ENCODE peak calls at places on chromosomes 4 and X, in nine cellular contexts. One of them, this sample, is unnamed.

GRCh38 chr4:127995776-127996175 is 30.6 kb downstream of the ABHD18 start:
- DNase-seq in H9: no peak
- DNase-seq in GM23248: peak; percentile 63
- DNase-seq in HCT116: no peak
- DNase-seq in astrocyte: peak; percentile 20
- DNase-seq in fibroblast of lung: no peak
- DNase-seq in mammary epithelial cell: peak; percentile 71
- DNase-seq in SK-N-SH: no peak
- DNase-seq in PC-3: peak; percentile 62
- DNase-seq in this sample: peak; percentile 19

GRCh38 chr4:123659759-123660158 is 263.2 kb downstream of the SPRY1 start:
- DNase-seq in H9: no peak
- DNase-seq in GM23248: no peak
- DNase-seq in HCT116: no peak
- DNase-seq in astrocyte: no peak
- DNase-seq in fibroblast of lung: peak; percentile 42
- DNase-seq in mammary epithelial cell: peak; percentile 31
- DNase-seq in SK-N-SH: no peak
- DNase-seq in PC-3: peak; percentile 54
- DNase-seq in this sample: no peak

GRCh38 chr4:81747242-81747930 is 275.7 kb upstream of the RASGEF1B start:
- DNase-seq in H9: no peak
- DNase-seq in GM23248: no peak
- DNase-seq in HCT116: no peak
- DNase-seq in astrocyte: no peak
- DNase-seq in fibroblast of lung: no peak
- DNase-seq in mammary epithelial cell: no peak
- DNase-seq in SK-N-SH: no peak
- DNase-seq in PC-3: no peak
- DNase-seq in this sample: no peak

GRCh38 chrX:131729295-131729694 is 185.4 kb downstream of the OR13H1 start:
- DNase-seq in H9: no peak
- DNase-seq in GM23248: no peak
- DNase-seq in HCT116: no peak
- DNase-seq in astrocyte: peak; percentile 65
- DNase-seq in fibroblast of lung: no peak
- DNase-seq in mammary epithelial cell: peak; percentile 76
- DNase-seq in SK-N-SH: peak; percentile 63
- DNase-seq in PC-3: no peak
- DNase-seq in this sample: no peak

GRCh38 chrX:581717-582116 is 48.9 kb upstream of the SHOX start:
- DNase-seq in H9: no peak
- DNase-seq in GM23248: no peak
- DNase-seq in HCT116: no peak
- DNase-seq in astrocyte: no peak
- DNase-seq in fibroblast of lung: no peak
- DNase-seq in mammary epithelial cell: no peak
- DNase-seq in SK-N-SH: no peak
- DNase-seq in PC-3: peak; percentile 2
- DNase-seq in this sample: no peak

GRCh38 chrX:69137911-69138310 is 27.3 kb downstream of the PJA1 start:
- DNase-seq in H9: no peak
- DNase-seq in GM23248: no peak
- DNase-seq in HCT116: no peak
- DNase-seq in astrocyte: no peak
- DNase-seq in fibroblast of lung: no peak
- DNase-seq in mammary epithelial cell: no peak
- DNase-seq in SK-N-SH: no peak
- DNase-seq in PC-3: no peak
- DNase-seq in this sample: no peak

GRCh38 chr4:125316781-125317525 is 2.2 kb downstream of the FAT4 start:
- DNase-seq in H9: peak; percentile 64
- DNase-seq in GM23248: peak; percentile 74
- DNase-seq in HCT116: no peak
- DNase-seq in astrocyte: peak; percentile 18
- DNase-seq in fibroblast of lung: peak; percentile 42
- DNase-seq in mammary epithelial cell: peak; percentile 22
- DNase-seq in SK-N-SH: peak; percentile 66
- DNase-seq in PC-3: no peak
- DNase-seq in this sample: no peak

GRCh38 chrX:3262906-3263305 is 83.5 kb downstream of the MXRA5 start:
- DNase-seq in H9: no peak
- DNase-seq in GM23248: peak; percentile 87
- DNase-seq in HCT116: peak; percentile 28
- DNase-seq in astrocyte: peak; percentile 92
- DNase-seq in fibroblast of lung: peak; percentile 85
- DNase-seq in mammary epithelial cell: peak; percentile 74
- DNase-seq in SK-N-SH: no peak
- DNase-seq in PC-3: peak; percentile 63
- DNase-seq in this sample: peak; percentile 57

GRCh38 chrX:53089224-53089842 is 4.6 kb upstream of the KANTR start:
- DNase-seq in H9: no peak
- DNase-seq in GM23248: peak; percentile 76
- DNase-seq in HCT116: peak; percentile 34
- DNase-seq in astrocyte: peak; percentile 39
- DNase-seq in fibroblast of lung: peak; percentile 67
- DNase-seq in mammary epithelial cell: peak; percentile 41
- DNase-seq in SK-N-SH: peak; percentile 66
- DNase-seq in PC-3: peak; percentile 62
- DNase-seq in this sample: no peak

GRCh38 chrX:138748480-138748879 is 37.0 kb upstream of the FGF13 start:
- DNase-seq in H9: no peak
- DNase-seq in GM23248: peak; percentile 39
- DNase-seq in HCT116: no peak
- DNase-seq in astrocyte: no peak
- DNase-seq in fibroblast of lung: peak; percentile 15
- DNase-seq in mammary epithelial cell: no peak
- DNase-seq in SK-N-SH: no peak
- DNase-seq in PC-3: peak; percentile 50
- DNase-seq in this sample: no peak

GRCh38 chrX:138740361-138740760 is 28.8 kb upstream of the FGF13 start:
- DNase-seq in H9: no peak
- DNase-seq in GM23248: no peak
- DNase-seq in HCT116: no peak
- DNase-seq in astrocyte: no peak
- DNase-seq in fibroblast of lung: no peak
- DNase-seq in mammary epithelial cell: no peak
- DNase-seq in SK-N-SH: no peak
- DNase-seq in PC-3: no peak
- DNase-seq in this sample: no peak

DNA sequence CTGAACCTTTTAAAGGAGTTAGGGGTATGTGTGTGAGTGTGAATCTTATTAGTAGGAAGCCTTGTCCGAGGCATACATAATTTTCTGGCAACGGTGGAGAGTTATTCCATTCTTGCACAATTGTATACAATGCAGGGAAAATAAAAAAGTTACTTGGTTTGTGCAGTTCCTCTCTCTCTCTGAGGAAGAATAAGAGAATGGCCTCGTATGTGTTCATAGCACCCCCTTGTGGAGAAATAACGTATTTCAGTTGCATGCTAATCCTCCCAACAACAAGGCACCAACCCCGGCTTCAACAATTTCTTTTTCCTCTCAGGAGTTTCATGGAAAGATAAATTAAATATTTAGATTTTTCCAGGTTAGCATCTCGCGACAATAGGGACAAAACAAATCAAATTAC is 33.7 kb upstream of the FGF13 start:
- DNase-seq in H9: no peak
- DNase-seq in GM23248: peak; percentile 52
- DNase-seq in HCT116: no peak
- DNase-seq in astrocyte: peak; percentile 11
- DNase-seq in fibroblast of lung: peak; percentile 64
- DNase-seq in mammary epithelial cell: peak; percentile 36
- DNase-seq in SK-N-SH: peak; percentile 14
- DNase-seq in PC-3: peak; percentile 74
- DNase-seq in this sample: peak; percentile 17
- H3K4me2 ChIP-seq in H9: no peak overlapping the region
- H3K4me2 ChIP-seq in GM23248: no peak overlapping the region
- H3K4me2 ChIP-seq in HCT116: no peak overlapping the region
- H3K4me2 ChIP-seq in astrocyte: no peak overlapping the region
- H3K4me2 ChIP-seq in fibroblast of lung: no peak overlapping the region
- H3K4me2 ChIP-seq in mammary epithelial cell: no peak overlapping the region
- H3K4me2 ChIP-seq in SK-N-SH: no peak overlapping the region
- H3K4me2 ChIP-seq in PC-3: no peak overlapping the region
- H3K4me2 ChIP-seq in this sample: no peak overlapping the region

GRCh38 chr4:13546374-13546854 is 2.1 kb upstream of the NKX3-2 start:
- DNase-seq in H9: no peak
- DNase-seq in GM23248: no peak
- DNase-seq in HCT116: no peak
- DNase-seq in astrocyte: no peak
- DNase-seq in fibroblast of lung: no peak
- DNase-seq in mammary epithelial cell: no peak
- DNase-seq in SK-N-SH: peak; percentile 11
- DNase-seq in PC-3: no peak
- DNase-seq in this sample: no peak

GRCh38 chr4:13548984-13549546 is 4.8 kb upstream of the NKX3-2 start:
- DNase-seq in H9: peak; percentile 91
- DNase-seq in GM23248: peak; percentile 74
- DNase-seq in HCT116: peak; percentile 79
- DNase-seq in astrocyte: peak; percentile 33
- DNase-seq in fibroblast of lung: peak; percentile 82
- DNase-seq in mammary epithelial cell: peak; percentile 70
- DNase-seq in SK-N-SH: peak; percentile 88
- DNase-seq in PC-3: peak; percentile 81
- DNase-seq in this sample: peak; percentile 45

GRCh38 chr4:13546855-13547562 is 2.7 kb upstream of the NKX3-2 start:
- DNase-seq in H9: peak; percentile 80
- DNase-seq in GM23248: no peak
- DNase-seq in HCT116: no peak
- DNase-seq in astrocyte: no peak
- DNase-seq in fibroblast of lung: no peak
- DNase-seq in mammary epithelial cell: no peak
- DNase-seq in SK-N-SH: peak; percentile 54
- DNase-seq in PC-3: no peak
- DNase-seq in this sample: no peak

GRCh38 chr4:13547563-13548041 is 3.3 kb upstream of the NKX3-2 start:
- DNase-seq in H9: no peak
- DNase-seq in GM23248: no peak
- DNase-seq in HCT116: no peak
- DNase-seq in astrocyte: no peak
- DNase-seq in fibroblast of lung: no peak
- DNase-seq in mammary epithelial cell: no peak
- DNase-seq in SK-N-SH: peak; percentile 56
- DNase-seq in PC-3: no peak
- DNase-seq in this sample: no peak

DNA sequence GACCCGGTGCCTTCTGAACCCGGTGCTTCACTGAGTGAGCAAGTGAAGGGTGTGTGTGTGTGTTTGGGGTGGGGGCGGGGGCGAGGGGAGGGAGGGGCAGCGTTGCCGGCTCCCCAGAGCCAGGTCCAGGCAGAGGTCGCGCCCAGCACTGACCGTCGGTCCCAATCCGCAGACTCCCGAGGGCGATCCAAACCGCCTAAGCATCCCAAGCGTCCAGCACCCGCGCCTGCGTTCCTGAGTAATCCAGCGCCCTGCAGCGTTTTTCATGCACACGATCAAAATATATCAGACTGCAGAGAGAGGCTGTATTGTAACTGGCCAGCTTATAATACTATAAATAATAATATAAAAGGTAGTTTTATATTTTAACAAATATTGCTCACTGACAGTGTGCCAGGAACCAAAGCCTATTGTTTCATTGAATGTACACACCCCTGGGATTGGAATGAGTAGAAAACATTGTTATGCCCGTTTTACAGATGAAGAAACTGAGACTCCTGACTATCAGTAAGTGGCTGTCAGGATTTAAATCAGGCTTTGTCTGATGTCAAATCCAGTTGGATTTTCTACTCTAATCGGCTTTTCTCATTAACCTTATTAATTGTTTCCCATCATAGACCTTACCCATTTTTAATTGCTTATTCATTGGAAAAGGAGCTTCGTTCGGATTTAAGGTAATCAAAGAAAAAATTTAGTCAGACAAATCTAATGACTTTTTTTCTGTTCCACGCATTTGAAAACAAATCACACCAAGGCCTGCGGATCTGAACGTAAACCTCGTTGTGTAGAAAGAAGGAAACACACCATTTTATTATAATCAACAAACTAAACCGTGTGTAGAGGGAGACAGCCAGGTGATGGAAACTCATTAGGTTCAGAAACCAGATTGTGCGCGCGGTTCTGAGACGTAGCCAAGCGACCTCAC is 4.0 kb upstream of the NKX3-2 start:
- DNase-seq in H9: no peak
- DNase-seq in GM23248: peak; percentile 39
- DNase-seq in HCT116: no peak
- DNase-seq in astrocyte: no peak
- DNase-seq in fibroblast of lung: no peak
- DNase-seq in mammary epithelial cell: no peak
- DNase-seq in SK-N-SH: peak; percentile 35
- DNase-seq in PC-3: peak; percentile 22
- DNase-seq in this sample: no peak
- H3K9ac ChIP-seq in H9: no peak overlapping the region
- H3K9ac ChIP-seq in GM23248: no peak overlapping the region
- H3K9ac ChIP-seq in HCT116: peak overlapping the region; percentile 38
- H3K9ac ChIP-seq in astrocyte: no peak overlapping the region
- H3K9ac ChIP-seq in fibroblast of lung: no peak overlapping the region
- H3K9ac ChIP-seq in mammary epithelial cell: no peak overlapping the region
- H3K9ac ChIP-seq in SK-N-SH: no peak overlapping the region
- H3K9ac ChIP-seq in PC-3: no peak overlapping the region
- H3K9ac ChIP-seq in this sample: no peak overlapping the region

GRCh38 chr4:130127297-130127696 is 1031.3 kb downstream of the C4orf33 start:
- DNase-seq in H9: no peak
- DNase-seq in GM23248: no peak
- DNase-seq in HCT116: no peak
- DNase-seq in astrocyte: no peak
- DNase-seq in fibroblast of lung: no peak
- DNase-seq in mammary epithelial cell: no peak
- DNase-seq in SK-N-SH: no peak
- DNase-seq in PC-3: no peak
- DNase-seq in this sample: no peak

GRCh38 chr4:130131536-130131935 is 1035.6 kb downstream of the C4orf33 start:
- DNase-seq in H9: no peak
- DNase-seq in GM23248: no peak
- DNase-seq in HCT116: no peak
- DNase-seq in astrocyte: no peak
- DNase-seq in fibroblast of lung: no peak
- DNase-seq in mammary epithelial cell: no peak
- DNase-seq in SK-N-SH: no peak
- DNase-seq in PC-3: no peak
- DNase-seq in this sample: no peak
- H3K4me2 ChIP-seq in H9: no peak overlapping the region
- H3K4me2 ChIP-seq in GM23248: no peak overlapping the region
- H3K4me2 ChIP-seq in HCT116: no peak overlapping the region
- H3K4me2 ChIP-seq in astrocyte: no peak overlapping the region
- H3K4me2 ChIP-seq in fibroblast of lung: no peak overlapping the region
- H3K4me2 ChIP-seq in mammary epithelial cell: no peak overlapping the region
- H3K4me2 ChIP-seq in SK-N-SH: no peak overlapping the region
- H3K4me2 ChIP-seq in PC-3: no peak overlapping the region
- H3K4me2 ChIP-seq in this sample: no peak overlapping the region

DNA sequence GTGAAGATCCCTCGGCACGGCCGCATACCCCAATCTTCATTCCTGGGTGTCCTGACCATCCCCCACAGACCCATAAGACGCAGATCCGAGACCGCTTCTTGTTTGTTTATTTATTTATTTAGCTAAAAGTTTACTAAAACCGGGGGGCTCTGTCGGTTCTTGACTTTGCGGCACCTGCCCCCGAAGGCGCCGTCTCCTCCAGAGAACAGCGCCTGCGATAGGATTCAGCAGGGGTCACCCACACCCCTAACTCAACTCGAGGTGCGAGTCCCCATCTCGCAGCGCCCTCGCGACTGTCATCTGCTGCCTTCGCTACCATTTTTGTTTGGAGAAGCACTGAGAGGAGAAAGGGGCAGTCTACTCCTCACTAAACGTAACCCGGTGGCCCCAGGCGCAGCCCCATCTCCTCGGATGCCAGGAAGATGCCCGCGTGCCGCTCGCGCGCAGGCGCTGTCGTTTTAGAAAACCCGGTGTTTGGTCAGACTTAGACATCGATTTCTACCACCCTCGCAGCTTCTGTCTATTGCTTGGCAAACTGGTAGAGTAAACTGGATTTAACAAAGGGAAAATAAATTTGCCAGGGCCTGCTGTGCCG is 18.9 kb upstream of the GPR101 start:
- DNase-seq in H9: peak; percentile 34
- DNase-seq in GM23248: peak; percentile 20
- DNase-seq in HCT116: no peak
- DNase-seq in astrocyte: no peak
- DNase-seq in fibroblast of lung: no peak
- DNase-seq in mammary epithelial cell: no peak
- DNase-seq in SK-N-SH: peak; percentile 35
- DNase-seq in PC-3: peak; percentile 6
- DNase-seq in this sample: no peak
- H3K9ac ChIP-seq in H9: no peak overlapping the region
- H3K9ac ChIP-seq in GM23248: peak overlapping the region; percentile 21
- H3K9ac ChIP-seq in HCT116: no peak overlapping the region
- H3K9ac ChIP-seq in astrocyte: no peak overlapping the region
- H3K9ac ChIP-seq in fibroblast of lung: no peak overlapping the region
- H3K9ac ChIP-seq in mammary epithelial cell: no peak overlapping the region
- H3K9ac ChIP-seq in SK-N-SH: no peak overlapping the region
- H3K9ac ChIP-seq in PC-3: no peak overlapping the region
- H3K9ac ChIP-seq in this sample: no peak overlapping the region